ENCODE peak calls at places on chromosomes 3 and 15, in eight cellular contexts. Y is NAMALWA, T is amniotic stem cell, G is A549, N is AG04449, X is osteocyte, D is islet precursor cell, W is iPS-NIHi11. I is an unnamed sample.

GRCh38 chr15:58528197-58528870 is 96.5 kb downstream of the LIPC start:
- DNase-seq in Y (no peak), G (peak), W (peak), X (no peak), N (no peak), D (peak), T (no peak), I (peak)

GRCh38 chr3:45055032-45055410 is 28.9 kb downstream of the CLEC3B start:
- DNase-seq in W (no peak), T (no peak), X (no peak), D (no peak), N (no peak), Y (no peak), G (no peak), I (no peak)

GRCh38 chr3:59775781-59776270 is 726.0 kb upstream of the CFAP20DC start:
- DNase-seq in T (no peak), D (no peak), N (no peak), Y (no peak), W (no peak), G (no peak), X (no peak), I (no peak)

GRCh38 chr3:192641911-192642310 is 85.4 kb downstream of the FGF12 start:
- DNase-seq in D (no peak), N (no peak), T (no peak), G (no peak), Y (no peak), W (no peak), X (no peak), I (no peak)

GRCh38 chr3:141382571-141382970 is 14.3 kb downstream of the ZBTB38 start:
- DNase-seq in D (no peak), N (no peak), W (no peak), X (no peak), Y (no peak), T (no peak), G (no peak), I (no peak)

GRCh38 chr3:57787867-57788623 is 31.9 kb downstream of the SLMAP start:
- DNase-seq in N (no peak), Y (peak), G (no peak), W (no peak), X (no peak), T (no peak), D (no peak), I (no peak)

GRCh38 chr3:44065311-44065710 is 176.4 kb upstream of the TOPAZ1 start:
- DNase-seq in T (peak), Y (no peak), D (no peak), W (no peak), G (no peak), N (no peak), X (no peak), I (no peak)

GRCh38 chr15:70788114-70789049 is 25.0 kb upstream of the UACA start:
- DNase-seq in D (no peak), W (no peak), G (peak), X (no peak), Y (no peak), N (no peak), T (no peak), I (no peak)

GRCh38 chr3:50196253-50196801 is 4.9 kb downstream of the GNAT1 start:
- DNase-seq in T (no peak), D (no peak), G (no peak), Y (no peak), W (no peak), X (no peak), N (no peak), I (no peak)

GRCh38 chr3:105676621-105677300 is 192.1 kb downstream of the CBLB start:
- DNase-seq in G (no peak), T (no peak), X (no peak), N (no peak), W (no peak), D (no peak), Y (no peak), I (no peak)

GRCh38 chr15:23708332-23708731 is 21.2 kb upstream of the NDN start:
- DNase-seq in Y (no peak), T (no peak), G (no peak), X (no peak), N (no peak), D (no peak), W (no peak), I (no peak)

GRCh38 chr3:127183931-127184869 is 8.7 kb upstream of the PRR23E start:
- DNase-seq in Y (no peak), N (no peak), W (no peak), G (no peak), T (no peak), X (peak), D (peak), I (peak)

GRCh38 chr15:63945838-63946298 is 100.4 kb downstream of the DAPK2 start:
- DNase-seq in N (no peak), Y (no peak), D (peak), G (no peak), W (no peak), T (no peak), X (peak), I (peak)

I was measured in mesendoderm.